ENCODE peak calls at places on chromosome 11, in six cellular contexts. R, I, A, G, L and Q are unnamed samples. For H3K27me3, the result is how much of the 10 kb centered on the place peaks cover.

GRCh38 chr11:11263238-11264030 is 89.6 kb downstream of the CSNK2A3 start:
- DNase-seq in G (no peak), I (no peak), A (peak), L (no peak), R (no peak), Q (peak)

GRCh38 chr11:95659088-95659487 is 130.5 kb downstream of the FAM76B start:
- DNase-seq in G (no peak), I (no peak), L (no peak), R (no peak), A (no peak), Q (peak)

GRCh38 chr11:6925636-6926207 is 504 bp upstream of the ZNF215 start:
- DNase-seq in I (no peak), A (no peak), G (no peak), L (no peak), R (no peak), Q (no peak)

GRCh38 chr11:69418576-69419296 is 62.7 kb upstream of the LINC01488 start:
- DNase-seq in I (no peak), G (no peak), R (no peak), A (no peak), L (no peak), Q (no peak)

GRCh38 chr11:128964463-128964930 is 21.8 kb upstream of the TP53AIP1 start:
- DNase-seq in I (no peak), R (no peak), A (no peak), L (no peak), G (no peak), Q (no peak)

GRCh38 chr11:14635559-14635958 is 8.0 kb upstream of the PDE3B start:
- DNase-seq in R (no peak), G (no peak), A (no peak), L (no peak), I (no peak), Q (no peak)

GRCh38 chr11:370087-370941 is 1.0 kb downstream of the B4GALNT4 start:
- DNase-seq in R (peak), L (no peak), G (no peak), A (no peak), I (no peak), Q (no peak)

GRCh38 chr11:70844387-70844786 is 408.0 kb downstream of the SHANK2 start:
- DNase-seq in R (peak), I (no peak), A (no peak), L (no peak), G (no peak), Q (no peak)

GRCh38 chr11:26332572-26332915 is 614 bp downstream of the ANO3 start:
- DNase-seq in G (no peak), A (no peak), I (no peak), R (no peak), L (no peak), Q (no peak)

GRCh38 chr11:104798794-104799193 is 99.5 kb downstream of the CASP12 start:
- DNase-seq in R (no peak), A (no peak), I (no peak), L (no peak), G (no peak), Q (no peak)

GRCh38 chr11:69167916-69168691 is 12.4 kb downstream of the SMIM38 start:
- DNase-seq in R (no peak), G (no peak), L (no peak), I (peak), A (no peak), Q (peak)

GRCh38 chr11:104091281-104092071 is 55.0 kb downstream of the DDI1 start:
- DNase-seq in A (no peak), L (no peak), R (no peak), I (no peak), G (no peak), Q (no peak)

GRCh38 chr11:73331138-73331916 is 23.3 kb downstream of the ARHGEF17 start:
- DNase-seq in G (no peak), R (peak), L (peak), A (peak), I (no peak), Q (no peak)

GRCh38 chr11:76797341-76798201 is 14.4 kb downstream of the TSKU start:
- DNase-seq in G (no peak), I (no peak), L (no peak), A (no peak), R (no peak), Q (no peak)

GRCh38 chr11:72075109-72075508 is 5.2 kb downstream of the NUMA1 start:
- DNase-seq in G (no peak), I (no peak), L (no peak), R (no peak), A (peak), Q (no peak)

GRCh38 chr11:114399903-114400221 is 449 bp downstream of the C11orf71 start:
- DNase-seq in R (no peak), G (no peak), A (peak), L (no peak), I (no peak), Q (no peak)

GRCh38 chr11:93059074-93059957 is 89.9 kb downstream of the MTNR1B start:
- DNase-seq in G (no peak), A (no peak), I (no peak), L (no peak), R (no peak), Q (no peak)

GRCh38 chr11:93845181-93846092 is 5.0 kb downstream of the VSTM5 start:
- DNase-seq in I (no peak), R (no peak), L (no peak), G (no peak), A (no peak), Q (no peak)

GRCh38 chr11:94449437-94449836 is 44.2 kb downstream of the MRE11 start:
- DNase-seq in L (no peak), I (no peak), A (no peak), G (no peak), R (no peak), Q (peak)

GRCh38 chr11:8610532-8611116 is 16.6 kb upstream of the STK33 start:
- DNase-seq in G (no peak), R (no peak), I (no peak), A (peak), L (no peak), Q (no peak)

GRCh38 chr11:29119691-29120328 is 897.0 kb downstream of the KCNA4 start:
- DNase-seq in L (no peak), G (no peak), I (no peak), A (no peak), R (no peak), Q (peak)

GRCh38 chr11:7846003-7846402 is 49.3 kb upstream of the OR5P2 start:
- DNase-seq in G (no peak), I (no peak), L (no peak), A (no peak), R (no peak), Q (no peak)

GRCh38 chr11:35343033-35343598 is 76.2 kb downstream of the SLC1A2 start:
- DNase-seq in L (no peak), R (no peak), G (no peak), I (no peak), A (no peak), Q (no peak)

GRCh38 chr11:3136542-3137455 is 28.3 kb downstream of the OSBPL5 start:
- DNase-seq in A (no peak), L (peak), R (peak), I (no peak), G (no peak), Q (no peak)

GRCh38 chr11:115267228-115267627 is 237.0 kb downstream of the CADM1 start:
- DNase-seq in R (no peak), G (no peak), A (peak), L (no peak), I (no peak), Q (no peak)

GRCh38 chr11:96228472-96228871 is 114.5 kb downstream of the MAML2 start:
- DNase-seq in R (peak), G (no peak), A (peak), L (peak), I (peak), Q (peak)

GRCh38 chr11:10489444-10489785 is 34.4 kb downstream of the AMPD3 start:
- DNase-seq in G (no peak), I (no peak), A (no peak), L (no peak), R (no peak), Q (no peak)

GRCh38 chr11:35598254-35599125 is 19.8 kb upstream of the FJX1 start:
- DNase-seq in R (no peak), I (no peak), A (peak), L (no peak), G (no peak), Q (no peak)

GRCh38 chr11:75588067-75588481 is 26.0 kb downstream of the SERPINH1 start:
- DNase-seq in R (no peak), L (no peak), I (no peak), A (peak), G (no peak), Q (no peak)

GRCh38 chr11:80822248-80822647 is 1381.4 kb upstream of the TENM4 start:
- DNase-seq in L (no peak), G (no peak), I (no peak), A (no peak), R (no peak), Q (no peak)

GRCh38 chr11:6855971-6856542 is 6.8 kb upstream of the OR10A2 start:
- DNase-seq in G (no peak), L (no peak), I (no peak), A (peak), R (no peak), Q (peak)

GRCh38 chr11:65870706-65871681 is 1.6 kb downstream of the EFEMP2 start:
- DNase-seq in A (no peak), I (no peak), L (peak), R (peak), G (no peak), Q (no peak)

GRCh38 chr11:23755076-23755475 is 741.8 kb upstream of the LUZP2 start:
- DNase-seq in R (no peak), A (no peak), G (no peak), I (no peak), L (no peak), Q (no peak)

GRCh38 chr11:2913029-2913431 is 16.2 kb downstream of the PHLDA2 start:
- DNase-seq in R (no peak), A (peak), L (no peak), G (no peak), I (no peak), Q (no peak)

GRCh38 chr11:109123811-109124787 is 297.9 kb upstream of the C11orf87 start:
- DNase-seq in I (no peak), R (peak), G (no peak), A (peak), L (peak), Q (peak)

GRCh38 chr11:70109006-70109405 is 30.9 kb downstream of the ANO1 start:
- DNase-seq in R (no peak), G (no peak), L (no peak), A (peak), I (no peak), Q (no peak)

GRCh38 chr11:130177782-130178181 is 18.2 kb downstream of the ST14 start:
- DNase-seq in L (no peak), G (no peak), R (no peak), A (no peak), I (no peak), Q (no peak)

GRCh38 chr11:57081356-57081755 is 92.6 kb downstream of the OR5AK2 start:
- DNase-seq in R (no peak), G (no peak), L (no peak), A (no peak), I (no peak), Q (peak)

GRCh38 chr11:113014262-113014661 is 53.0 kb downstream of the NCAM1 start:
- DNase-seq in G (no peak), R (no peak), A (no peak), L (no peak), I (no peak), Q (no peak)

GRCh38 chr11:122711831-122712378 is 56.4 kb downstream of the UBASH3B start:
- DNase-seq in I (no peak), A (peak), L (no peak), G (no peak), R (no peak), Q (peak)
- TF ChIP-seq CTCF in I (no peak), A (no peak), L (no peak), G (no peak), R (no peak), Q (peak)

DNA sequence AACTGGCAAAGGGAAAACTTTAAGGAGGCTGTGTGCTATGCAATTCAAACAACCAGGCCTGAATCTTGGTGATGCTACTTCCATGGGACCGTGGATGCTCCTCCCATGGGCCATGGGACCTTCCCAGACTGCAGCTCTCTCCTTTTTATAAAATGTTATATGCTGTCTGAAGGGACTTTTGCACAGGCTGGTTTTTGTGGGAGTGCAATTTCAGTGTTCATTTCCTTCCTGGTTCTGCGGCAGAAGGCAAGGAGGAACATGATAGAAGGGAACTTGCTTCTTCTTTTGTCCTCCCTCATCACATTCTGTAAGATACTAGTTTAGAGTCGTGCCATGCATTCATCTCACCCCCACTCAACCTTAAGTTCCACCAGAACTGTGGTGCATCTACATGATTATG is 68.9 kb downstream of the C11orf58 start:
- DNase-seq in I (no peak), G (no peak), L (no peak), A (peak), R (no peak), Q (no peak)
- H3K27me3 ChIP-seq in I (under half), G (under half), L (under half), A (under half), R (under half), Q (under half)

DNA sequence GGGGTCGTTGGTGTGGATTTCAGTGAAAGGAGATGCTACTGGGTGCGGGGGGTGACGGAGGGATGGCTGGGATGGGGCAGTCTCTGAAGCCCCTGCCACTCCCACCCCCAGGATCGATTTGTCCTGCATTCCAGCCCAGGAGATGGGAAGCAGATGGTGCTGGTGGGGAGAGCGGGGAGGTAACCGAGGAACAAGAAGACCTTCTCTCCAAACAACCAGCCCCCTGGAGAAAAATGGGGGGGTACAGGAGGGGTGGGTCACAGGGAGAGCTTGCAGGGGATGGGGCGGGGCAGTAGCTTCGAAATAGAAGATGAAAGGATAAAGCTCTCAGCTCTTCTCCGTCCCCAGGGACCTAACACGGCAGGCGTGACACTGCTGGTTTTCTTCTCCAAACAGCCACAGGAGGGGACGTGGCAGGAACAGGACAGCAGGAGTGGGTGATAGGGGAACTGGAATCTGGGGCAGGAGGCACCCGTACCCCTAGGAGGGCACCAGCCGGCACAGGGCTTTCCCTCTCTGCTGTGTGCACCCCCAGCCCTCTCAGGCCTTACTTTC is 68.8 kb downstream of the NECTIN1 start:
- DNase-seq in A (no peak), G (no peak), R (peak), I (no peak), L (no peak), Q (no peak)
- TF ChIP-seq CTCF in A (no peak), G (no peak), R (no peak), I (no peak), L (no peak), Q (no peak)

GRCh38 chr11:45578286-45578685 is 87.1 kb downstream of the CHST1 start:
- DNase-seq in R (no peak), G (no peak), I (no peak), A (no peak), L (no peak), Q (no peak)
- H3K27me3 ChIP-seq in R (under half), G (under half), I (under half), A (under half), L (half or more), Q (under half)

DNA sequence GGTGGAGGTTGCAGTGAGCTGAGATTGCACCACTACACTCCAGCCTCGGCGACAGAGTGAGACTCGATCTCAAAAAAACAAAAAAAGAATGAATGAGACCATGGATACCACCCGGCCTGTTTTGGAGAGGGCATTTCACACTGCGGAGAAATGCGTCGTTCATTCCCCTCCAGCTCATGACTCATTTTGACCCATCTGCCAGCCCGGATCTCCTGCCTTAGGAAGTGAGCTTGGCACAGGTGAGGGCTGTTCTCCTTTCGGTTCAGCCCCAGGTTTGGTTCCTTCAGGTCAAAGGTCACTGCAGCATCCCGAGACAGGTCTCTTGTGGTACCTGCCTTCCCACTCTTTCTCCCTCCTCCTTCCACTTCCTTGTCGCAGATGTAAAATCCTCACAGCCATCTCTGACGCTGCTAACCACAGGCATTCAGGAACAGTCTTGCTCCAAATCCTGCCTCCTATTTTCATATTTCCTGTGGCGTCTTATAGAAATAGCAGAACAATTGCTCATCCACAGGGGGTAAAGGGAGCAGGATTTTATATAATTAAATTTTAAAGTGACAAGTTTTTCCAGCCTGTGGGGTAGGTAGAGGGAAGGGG is 517.9 kb downstream of the NTM start:
- DNase-seq in R (no peak), I (no peak), A (no peak), L (no peak), G (no peak), Q (peak)
- TF ChIP-seq CTCF in R (no peak), I (no peak), A (no peak), L (no peak), G (no peak), Q (no peak)

DNA sequence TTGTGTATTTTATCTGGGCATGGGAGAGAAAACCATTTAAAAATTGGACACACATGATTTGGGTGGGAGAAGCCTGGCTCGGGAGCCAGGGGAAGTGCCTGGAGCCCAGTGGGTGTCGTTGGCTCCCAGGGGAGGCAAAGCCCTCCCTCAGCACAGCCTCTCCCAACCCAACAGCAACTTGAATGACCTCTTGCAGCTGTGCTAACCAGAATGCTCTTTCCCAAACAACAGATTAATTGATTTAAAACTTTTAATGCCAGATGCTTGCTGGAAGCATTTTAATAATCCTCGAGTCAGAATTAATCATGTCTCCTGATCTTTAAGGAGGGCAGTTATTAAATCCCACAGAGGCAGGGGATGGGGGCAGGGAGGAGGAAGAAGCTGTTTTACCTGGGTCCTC is 401.6 kb downstream of the BUD13 start:
- DNase-seq in R (no peak), A (no peak), L (no peak), G (no peak), I (no peak), Q (no peak)
- H3K27me3 ChIP-seq in R (under half), A (under half), L (under half), G (under half), I (under half), Q (under half)

GRCh38 chr11:67382481-67383136 is 9.2 kb upstream of the RAD9A start:
- DNase-seq in R (peak), A (peak), L (peak), I (peak), G (peak), Q (no peak)
- TF ChIP-seq CTCF in R (peak), A (peak), L (peak), I (peak), G (peak), Q (peak)

GRCh38 chr11:31808721-31809542 is 2.2 kb downstream of the PAX6 start:
- DNase-seq in L (no peak), G (no peak), I (no peak), A (no peak), R (no peak), Q (no peak)
- H3K27me3 ChIP-seq in L (half or more), G (half or more), I (under half), A (under half), R (half or more), Q (half or more)

GRCh38 chr11:125175896-125176575 is 11.5 kb downstream of the PKNOX2 start:
- DNase-seq in G (no peak), R (no peak), A (peak), L (no peak), I (no peak), Q (no peak)
- TF ChIP-seq CTCF in G (no peak), R (no peak), A (no peak), L (no peak), I (no peak), Q (no peak)

DNA sequence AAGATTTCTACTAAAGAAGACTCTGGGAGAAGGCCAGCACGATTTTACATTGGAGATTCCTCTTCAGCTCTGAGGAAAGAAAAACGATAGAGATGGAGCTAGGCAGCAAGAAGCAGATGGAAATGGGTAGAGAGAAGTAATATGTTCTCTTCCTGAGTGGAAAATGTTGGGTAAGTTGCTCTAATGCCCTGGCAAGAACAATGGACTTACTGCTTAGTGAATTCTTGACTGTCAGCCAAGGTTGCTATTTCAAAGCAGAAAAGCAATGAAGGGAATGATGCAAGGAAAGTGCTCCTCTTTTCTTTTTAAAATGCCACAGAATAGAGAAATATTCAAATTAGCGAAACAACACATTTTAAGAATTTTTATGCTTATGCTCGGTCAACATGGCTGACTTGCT is 38.4 kb upstream of the CWF19L2 start:
- DNase-seq in A (no peak), I (no peak), L (no peak), R (no peak), G (no peak), Q (peak)
- H3K27me3 ChIP-seq in A (under half), I (under half), L (under half), R (under half), G (under half), Q (under half)